ENCODE peak calls at places on chromosome 12, in seven cellular contexts. W is EL; P is CD8-positive, alpha-beta T cell; J is pancreas; V is fibroblast of mammary gland; C is astrocyte of the spinal cord; M is PC-9. K is an unnamed sample.

GRCh38 chr12:16692099-16692498 is 86.1 kb upstream of the LMO3 start:
- DNase-seq in P (no peak), V (no peak), M (no peak), J (no peak), W (no peak), C (no peak), K (no peak)

GRCh38 chr12:2212971-2213869 is 160.4 kb downstream of the CACNA1C start:
- DNase-seq in W (no peak), V (no peak), P (no peak), C (peak), J (no peak), M (no peak), K (peak)

GRCh38 chr12:106245767-106246166 is 2.1 kb downstream of the CKAP4 start:
- DNase-seq in M (peak), P (no peak), W (peak), C (peak), V (peak), J (peak), K (peak)

GRCh38 chr12:68497702-68498101 is 113.0 kb upstream of the RAP1B start:
- DNase-seq in V (peak), C (peak), P (no peak), W (peak), M (peak), J (no peak), K (peak)

GRCh38 chr12:121388421-121388981 is 11.4 kb upstream of the RNF34 start:
- DNase-seq in W (peak), P (no peak), C (peak), V (peak), M (no peak), J (no peak), K (peak)

GRCh38 chr12:129973236-129973961 is 69.6 kb upstream of the TMEM132D start:
- DNase-seq in M (no peak), W (no peak), C (no peak), J (no peak), V (no peak), P (no peak), K (no peak)

GRCh38 chr12:80580254-80580653 is 127.2 kb upstream of the MYF6 start:
- DNase-seq in V (peak), P (no peak), M (no peak), J (no peak), W (peak), C (peak), K (peak)

GRCh38 chr12:4762773-4763172 is 42.6 kb downstream of the GALNT8 start:
- DNase-seq in P (no peak), M (no peak), V (no peak), W (no peak), C (no peak), J (no peak), K (no peak)

GRCh38 chr12:49794811-49795653 is 33.2 kb downstream of the NCKAP5L start:
- DNase-seq in V (no peak), J (no peak), W (no peak), P (no peak), M (no peak), C (no peak), K (no peak)

GRCh38 chr12:138898-139534 is 72.4 kb downstream of the IQSEC3 start:
- DNase-seq in W (peak), J (no peak), M (no peak), P (no peak), V (peak), C (no peak), K (no peak)

GRCh38 chr12:96395236-96395635 is 5.0 kb downstream of the CDK17 start:
- DNase-seq in J (no peak), W (peak), C (no peak), V (no peak), P (no peak), M (no peak), K (peak)

GRCh38 chr12:52010152-52010622 is 3.4 kb downstream of the TAMALIN start:
- DNase-seq in W (peak), C (peak), M (no peak), J (peak), V (peak), P (no peak), K (no peak)

GRCh38 chr12:124539084-124540041 is 28.0 kb downstream of the NCOR2 start:
- DNase-seq in V (no peak), C (no peak), M (no peak), P (no peak), W (no peak), J (no peak), K (no peak)

GRCh38 chr12:103665971-103666370 is 78.9 kb downstream of the STAB2 start:
- DNase-seq in V (no peak), J (no peak), C (no peak), W (no peak), P (no peak), M (no peak), K (no peak)

GRCh38 chr12:51631021-51631420 is 40.0 kb downstream of the SCN8A start:
- DNase-seq in C (no peak), J (no peak), V (no peak), W (no peak), P (no peak), M (no peak), K (no peak)

GRCh38 chr12:19614601-19615442 is 175.5 kb downstream of the AEBP2 start:
- DNase-seq in M (no peak), C (no peak), J (no peak), V (no peak), P (no peak), W (no peak), K (no peak)

GRCh38 chr12:22781339-22781738 is 156.4 kb downstream of the ETNK1 start:
- DNase-seq in W (no peak), M (no peak), V (no peak), C (no peak), P (no peak), J (no peak), K (no peak)

GRCh38 chr12:41103614-41104013 is 84.5 kb upstream of the PDZRN4 start:
- DNase-seq in J (no peak), C (no peak), V (peak), P (no peak), M (no peak), W (no peak), K (no peak)

GRCh38 chr12:62898568-62898967 is 36.4 kb downstream of the PPM1H start:
- DNase-seq in C (no peak), P (no peak), W (no peak), V (peak), M (peak), J (no peak), K (peak)

GRCh38 chr12:64675795-64676194 is 65.5 kb downstream of the RASSF3 start:
- DNase-seq in W (peak), P (no peak), M (peak), V (peak), C (peak), J (peak), K (no peak)

GRCh38 chr12:123948401-123949117 is 24.1 kb downstream of the CCDC92 start:
- DNase-seq in W (no peak), J (no peak), P (no peak), V (no peak), C (no peak), M (no peak), K (peak)

GRCh38 chr12:9039397-9039977 is 50.1 kb downstream of the KLRG1 start:
- DNase-seq in J (peak), P (no peak), C (peak), W (peak), V (peak), M (peak), K (peak)

GRCh38 chr12:1162083-1162760 is 171.2 kb downstream of the ERC1 start:
- DNase-seq in W (no peak), J (no peak), M (no peak), C (no peak), V (no peak), P (no peak), K (no peak)

GRCh38 chr12:53930591-53931255 is 7.9 kb upstream of the HOXC13 start:
- DNase-seq in J (no peak), M (no peak), P (no peak), C (no peak), W (no peak), V (no peak), K (no peak)

GRCh38 chr12:843609-844008 is 91.2 kb downstream of the WNK1 start:
- DNase-seq in V (peak), P (no peak), M (no peak), C (peak), W (peak), J (no peak), K (no peak)

GRCh38 chr12:112792743-112793142 is 1.2 kb downstream of the RPH3A start:
- DNase-seq in C (no peak), W (no peak), J (no peak), V (no peak), P (no peak), M (no peak), K (no peak)

GRCh38 chr12:52006726-52007157 is at the start of gene TAMALIN:
- DNase-seq in W (peak), J (peak), C (peak), M (no peak), P (peak), V (no peak), K (peak)

GRCh38 chr12:110501378-110501721 is 561 bp downstream of the VPS29 start:
- DNase-seq in W (peak), C (peak), V (peak), M (peak), J (peak), P (no peak), K (peak)

GRCh38 chr12:12715459-12716150 is 1.6 kb upstream of the CDKN1B start:
- DNase-seq in W (no peak), C (peak), P (peak), M (no peak), V (no peak), J (no peak), K (no peak)

GRCh38 chr12:70236990-70237389 is 6.2 kb upstream of the CNOT2 start:
- DNase-seq in W (no peak), P (no peak), J (no peak), C (no peak), V (no peak), M (no peak), K (no peak)

GRCh38 chr12:124264879-124265278 is 30.0 kb upstream of the RFLNA start:
- DNase-seq in J (no peak), M (no peak), P (no peak), V (no peak), W (no peak), C (no peak), K (no peak)

GRCh38 chr12:92139634-92140555 is 5.8 kb downstream of the BTG1 start:
- DNase-seq in P (no peak), J (no peak), M (peak), W (no peak), V (peak), C (peak), K (peak)

GRCh38 chr12:121356657-121357056 is 4.4 kb upstream of the ANAPC5 start:
- DNase-seq in J (no peak), C (no peak), W (no peak), M (no peak), V (no peak), P (no peak), K (no peak)

GRCh38 chr12:48770756-48771155 is 18.1 kb downstream of the ADCY6 start:
- DNase-seq in V (no peak), P (no peak), W (no peak), M (no peak), C (no peak), J (no peak), K (no peak)

GRCh38 chr12:109738878-109739665 is 25.4 kb downstream of the FAM222A start:
- DNase-seq in P (no peak), W (peak), J (peak), M (no peak), C (no peak), V (peak), K (peak)

GRCh38 chr12:117134059-117134458 is 34.8 kb upstream of the TESC start:
- DNase-seq in J (no peak), V (no peak), M (no peak), P (peak), W (no peak), C (no peak), K (no peak)

GRCh38 chr12:76863005-76863670 is 15.7 kb downstream of the CSRP2 start:
- DNase-seq in W (peak), V (peak), J (no peak), C (peak), P (no peak), M (no peak), K (no peak)

GRCh38 chr12:12415886-12416285 is 59.0 kb downstream of the BORCS5 start:
- DNase-seq in W (no peak), M (no peak), J (no peak), V (no peak), C (no peak), P (no peak), K (no peak)

GRCh38 chr12:28331130-28331529 is 140.9 kb downstream of the CCDC91 start:
- DNase-seq in M (no peak), C (no peak), J (no peak), P (no peak), V (no peak), W (no peak), K (no peak)